ENCODE peak calls at places on chromosomes 13 and 19, in eight cellular contexts. J, H, N, F, W, P, K and E are unnamed samples.

GRCh38 chr13:24007979-24008620 is 110.8 kb upstream of the C1QTNF9B start:
- DNase-seq in J (no peak), H (no peak), N (no peak), F (no peak), W (no peak), P (no peak), K (no peak), E (no peak)

GRCh38 chr19:19257137-19257536 is 16.0 kb downstream of the TM6SF2 start:
- DNase-seq in J (no peak), H (no peak), N (no peak), F (no peak), W (no peak), P (no peak), K (no peak), E (no peak)

GRCh38 chr13:112510987-112511715 is 76.8 kb downstream of the TUBGCP3 start:
- DNase-seq in J (no peak), H (no peak), N (no peak), F (no peak), W (no peak), P (no peak), K (no peak), E (no peak)

GRCh38 chr19:48806518-48806817 is 4.4 kb downstream of the BCAT2 start:
- DNase-seq in J (no peak), H (no peak), N (no peak), F (peak), W (no peak), P (no peak), K (peak), E (no peak)

GRCh38 chr13:39105110-39105509 is 66.9 kb downstream of the NHLRC3 start:
- DNase-seq in J (no peak), H (no peak), N (no peak), F (no peak), W (peak), P (peak), K (no peak), E (peak)

GRCh38 chr19:37999309-38000213 is 92.6 kb downstream of the SIPA1L3 start:
- DNase-seq in J (peak), H (no peak), N (peak), F (peak), W (peak), P (peak), K (peak), E (peak)

GRCh38 chr19:51480590-51480989 is 2.3 kb downstream of the CEACAM18 start:
- DNase-seq in J (no peak), H (no peak), N (no peak), F (no peak), W (peak), P (no peak), K (no peak), E (peak)

GRCh38 chr19:30862876-30863275 is 486.4 kb downstream of the TSHZ3 start:
- DNase-seq in J (no peak), H (peak), N (no peak), F (no peak), W (no peak), P (no peak), K (no peak), E (no peak)

GRCh38 chr13:99008577-99008976 is 30.7 kb upstream of the DOCK9 start:
- DNase-seq in J (no peak), H (no peak), N (no peak), F (no peak), W (no peak), P (no peak), K (no peak), E (no peak)

GRCh38 chr13:110454956-110455355 is 106.6 kb downstream of the RAB20 start:
- DNase-seq in J (no peak), H (no peak), N (no peak), F (no peak), W (no peak), P (no peak), K (peak), E (no peak)

GRCh38 chr13:109668433-109669233 is 117.8 kb downstream of the IRS2 start:
- DNase-seq in J (no peak), H (no peak), N (no peak), F (no peak), W (no peak), P (no peak), K (no peak), E (no peak)

GRCh38 chr13:98141509-98141908 is 1.4 kb upstream of the FARP1 start:
- DNase-seq in J (no peak), H (no peak), N (no peak), F (no peak), W (no peak), P (no peak), K (no peak), E (no peak)

GRCh38 chr13:107518292-107518691 is 697.0 kb downstream of the LIG4 start:
- DNase-seq in J (peak), H (no peak), N (no peak), F (peak), W (peak), P (peak), K (no peak), E (peak)

GRCh38 chr13:78201411-78201810 is 282.8 kb upstream of the EDNRB start:
- DNase-seq in J (no peak), H (no peak), N (no peak), F (no peak), W (no peak), P (no peak), K (no peak), E (no peak)

GRCh38 chr19:9009935-9010651 is at the start of gene MUC16:
- DNase-seq in J (no peak), H (no peak), N (no peak), F (no peak), W (no peak), P (no peak), K (no peak), E (no peak)

GRCh38 chr13:40651866-40652587 is 14.4 kb downstream of the FOXO1 start:
- DNase-seq in J (no peak), H (no peak), N (no peak), F (no peak), W (no peak), P (no peak), K (no peak), E (no peak)

GRCh38 chr19:40217921-40218890 is at the start of gene TTC9B:
- DNase-seq in J (no peak), H (no peak), N (no peak), F (no peak), W (no peak), P (no peak), K (no peak), E (no peak)

GRCh38 chr13:51731759-51732158 is 72.2 kb downstream of the DHRS12 start:
- DNase-seq in J (peak), H (no peak), N (no peak), F (no peak), W (peak), P (peak), K (no peak), E (peak)

GRCh38 chr13:21668665-21669599 is 1.9 kb upstream of the FGF9 start:
- DNase-seq in J (no peak), H (peak), N (no peak), F (peak), W (peak), P (peak), K (peak), E (peak)

GRCh38 chr13:93559718-93560117 is 333.1 kb downstream of the GPC6 start:
- DNase-seq in J (peak), H (no peak), N (no peak), F (peak), W (peak), P (peak), K (no peak), E (peak)

GRCh38 chr19:8194528-8195275 is 14.5 kb upstream of the CERS4 start:
- DNase-seq in J (no peak), H (no peak), N (peak), F (no peak), W (no peak), P (no peak), K (peak), E (no peak)

GRCh38 chr13:87444135-87444534 is 227.0 kb upstream of the SLITRK5 start:
- DNase-seq in J (no peak), H (no peak), N (no peak), F (no peak), W (no peak), P (no peak), K (no peak), E (no peak)

GRCh38 chr13:40383132-40383531 is 283.3 kb downstream of the FOXO1 start:
- DNase-seq in J (no peak), H (no peak), N (no peak), F (no peak), W (no peak), P (no peak), K (no peak), E (no peak)

GRCh38 chr13:63446329-63446728 is 2030.7 kb upstream of the PCDH20 start:
- DNase-seq in J (no peak), H (no peak), N (no peak), F (no peak), W (no peak), P (no peak), K (no peak), E (no peak)

GRCh38 chr13:42835012-42835411 is 53.6 kb downstream of the FAM216B start:
- DNase-seq in J (no peak), H (no peak), N (no peak), F (no peak), W (no peak), P (no peak), K (no peak), E (no peak)

GRCh38 chr13:80274643-80275042 is 66.3 kb downstream of the SPRY2 start:
- DNase-seq in J (no peak), H (no peak), N (no peak), F (no peak), W (no peak), P (no peak), K (no peak), E (no peak)

GRCh38 chr19:36023432-36023831 is 9.2 kb downstream of the CLIP3 start:
- DNase-seq in J (no peak), H (no peak), N (no peak), F (no peak), W (no peak), P (no peak), K (no peak), E (no peak)

GRCh38 chr19:33501957-33502356 is 19.6 kb downstream of the PEPD start:
- DNase-seq in J (no peak), H (no peak), N (no peak), F (no peak), W (no peak), P (no peak), K (no peak), E (no peak)

GRCh38 chr13:75666646-75667351 is 30.7 kb downstream of the LMO7 start:
- DNase-seq in J (no peak), H (no peak), N (no peak), F (peak), W (peak), P (peak), K (no peak), E (peak)

GRCh38 chr19:54017266-54017665 is 25.8 kb downstream of the CACNG6 start:
- DNase-seq in J (no peak), H (no peak), N (no peak), F (peak), W (peak), P (peak), K (no peak), E (peak)

GRCh38 chr19:49458567-49458903 is 5.5 kb downstream of the ALDH16A1 start:
- DNase-seq in J (no peak), H (no peak), N (no peak), F (no peak), W (no peak), P (no peak), K (no peak), E (no peak)

GRCh38 chr19:48596679-48597465 is 9.7 kb upstream of the SPACA4 start:
- DNase-seq in J (no peak), H (no peak), N (no peak), F (no peak), W (no peak), P (no peak), K (no peak), E (no peak)

GRCh38 chr13:95535243-95535642 is 17.3 kb upstream of the CLDN10 start:
- DNase-seq in J (peak), H (no peak), N (no peak), F (peak), W (peak), P (peak), K (no peak), E (peak)

DNA sequence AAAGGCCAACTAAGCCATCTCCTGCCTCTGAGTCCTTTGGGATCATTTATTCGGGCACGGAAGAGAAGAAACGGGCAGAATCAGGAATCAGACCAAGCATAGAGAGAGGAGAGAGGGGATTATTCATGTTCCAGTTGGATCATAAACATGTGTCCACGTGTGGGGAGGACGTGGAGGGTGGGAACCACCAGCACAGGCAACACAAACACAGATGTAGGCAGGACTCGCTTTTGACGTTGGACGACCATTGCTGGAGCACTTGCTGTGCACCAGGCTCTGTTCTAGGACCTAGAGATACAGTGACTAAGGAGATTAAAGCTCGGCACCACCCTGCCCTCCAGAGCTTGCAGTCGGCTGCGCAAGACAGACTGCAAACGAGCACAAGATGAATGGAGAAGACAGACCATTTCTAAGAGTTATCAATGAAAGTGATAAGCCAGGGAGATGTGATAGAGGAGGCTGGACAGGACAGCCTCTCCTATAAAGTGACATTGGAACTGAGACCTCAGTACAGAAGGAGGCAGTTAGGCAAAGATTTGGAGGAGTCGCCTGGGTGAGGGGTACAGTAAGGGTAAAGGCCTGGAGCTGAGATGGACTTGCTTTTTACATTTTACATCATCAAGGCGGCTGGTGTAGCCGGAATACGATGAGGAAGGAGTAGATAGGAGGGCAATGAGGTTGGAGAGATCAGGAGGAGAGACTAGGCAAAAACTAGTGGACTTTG is 716 bp downstream of the SH2D3A start:
- DNase-seq in J (no peak), H (no peak), N (no peak), F (no peak), W (no peak), P (no peak), K (no peak), E (no peak)
- H3K4me3 ChIP-seq in J (no peak), H (peak), N (peak), F (no peak), W (no peak), P (no peak), K (peak), E (no peak)

GRCh38 chr19:772730-773436 is 22.0 kb downstream of the MISP start:
- DNase-seq in J (no peak), H (no peak), N (no peak), F (no peak), W (no peak), P (no peak), K (no peak), E (no peak)
- TF ChIP-seq CTCF in J (no peak), H (no peak), N (no peak), F (no peak), W (no peak), P (no peak), K (no peak), E (no peak)

GRCh38 chr19:55441692-55442321 is 1.3 kb downstream of the SHISA7 start:
- DNase-seq in J (no peak), H (no peak), N (no peak), F (no peak), W (no peak), P (no peak), K (no peak), E (no peak)
- H3K4me3 ChIP-seq in J (no peak), H (no peak), N (no peak), F (no peak), W (no peak), P (no peak), K (no peak), E (no peak)

GRCh38 chr13:30702006-30702405 is 33.3 kb upstream of the ALOX5AP start:
- DNase-seq in J (no peak), H (no peak), N (no peak), F (no peak), W (no peak), P (no peak), K (no peak), E (no peak)
- TF ChIP-seq CTCF in J (no peak), H (no peak), N (no peak), F (no peak), W (no peak), P (no peak), K (no peak), E (no peak)

DNA sequence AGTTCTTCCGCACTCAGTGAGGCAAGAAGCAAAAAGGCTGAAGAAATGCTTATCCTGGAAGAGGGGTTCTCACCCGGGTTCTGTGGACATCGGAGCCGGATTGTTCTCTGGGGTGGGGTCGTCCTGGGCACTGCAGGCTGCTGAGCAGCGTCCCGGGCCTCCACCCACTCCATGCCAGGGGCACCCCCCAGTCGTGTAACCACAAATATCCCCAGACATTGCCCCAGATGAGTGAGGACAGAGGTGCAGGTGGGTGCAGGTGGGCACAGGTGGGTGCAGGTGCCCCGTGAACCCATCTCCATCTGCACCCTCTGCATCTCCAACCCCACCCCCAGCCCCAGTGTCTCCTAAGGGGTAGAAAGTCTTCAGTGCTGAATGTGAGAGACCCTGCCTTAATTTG is 67.5 kb downstream of the GNG7 start:
- DNase-seq in J (no peak), H (no peak), N (no peak), F (no peak), W (no peak), P (no peak), K (no peak), E (no peak)
- H3K4me3 ChIP-seq in J (no peak), H (no peak), N (no peak), F (no peak), W (no peak), P (no peak), K (no peak), E (no peak)

DNA sequence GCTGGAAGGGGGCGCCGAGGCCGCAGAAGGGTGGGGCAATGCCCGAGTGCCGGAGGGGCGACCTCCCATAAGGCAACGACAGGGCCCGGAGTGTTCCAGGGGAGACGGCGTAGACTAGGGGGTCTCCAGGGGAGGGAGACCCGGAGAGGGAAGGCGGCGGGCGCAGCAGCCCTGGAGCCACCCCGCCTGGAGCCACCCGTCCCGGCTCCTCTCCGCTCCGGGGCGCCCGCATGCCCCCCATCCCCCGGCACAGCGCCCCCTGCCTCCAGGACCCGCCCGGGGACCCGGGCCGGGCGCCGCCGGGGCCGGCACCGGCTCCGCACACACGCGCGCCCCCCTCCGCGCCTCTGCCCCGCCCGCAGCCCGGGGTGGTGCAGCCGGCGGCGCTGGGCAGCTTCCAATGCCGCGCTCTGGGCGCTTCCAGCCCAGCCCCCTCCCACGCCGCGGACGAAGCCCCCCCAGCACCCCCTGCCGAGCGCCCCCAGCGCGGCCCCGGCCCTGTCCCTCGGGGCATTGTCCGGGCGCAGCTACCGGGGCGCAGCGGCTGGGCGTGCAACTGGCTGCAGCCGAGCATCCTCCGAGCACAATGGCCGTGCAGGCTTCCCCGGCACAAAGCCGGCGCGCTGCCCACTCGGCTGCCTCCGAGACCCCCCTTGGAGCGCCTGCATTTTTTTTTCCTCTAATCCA is 519 bp downstream of the PTPRS start:
- DNase-seq in J (no peak), H (no peak), N (no peak), F (no peak), W (no peak), P (no peak), K (no peak), E (no peak)
- TF ChIP-seq CTCF in J (no peak), H (no peak), N (no peak), F (no peak), W (no peak), P (no peak), K (no peak), E (no peak)

GRCh38 chr19:47239610-47240296 is 8.8 kb upstream of the BBC3 start:
- DNase-seq in J (no peak), H (peak), N (peak), F (peak), W (no peak), P (peak), K (peak), E (peak)

GRCh38 chr19:47240996-47241918 is 10.3 kb upstream of the BBC3 start:
- DNase-seq in J (no peak), H (peak), N (peak), F (peak), W (peak), P (peak), K (peak), E (peak)

GRCh38 chr19:47240561-47240960 is 9.6 kb upstream of the BBC3 start:
- DNase-seq in J (no peak), H (no peak), N (no peak), F (no peak), W (no peak), P (no peak), K (peak), E (no peak)

GRCh38 chr19:47241919-47242644 is 11.1 kb upstream of the BBC3 start:
- DNase-seq in J (no peak), H (no peak), N (no peak), F (peak), W (no peak), P (peak), K (no peak), E (no peak)

GRCh38 chr19:47239152-47239551 is 8.2 kb upstream of the BBC3 start:
- DNase-seq in J (no peak), H (no peak), N (no peak), F (no peak), W (no peak), P (no peak), K (no peak), E (no peak)
- H3K4me3 ChIP-seq in J (peak), H (peak), N (peak), F (no peak), W (peak), P (no peak), K (peak), E (peak)

GRCh38 chr13:37984357-37984756 is 114.8 kb upstream of the TRPC4 start:
- DNase-seq in J (no peak), H (no peak), N (no peak), F (no peak), W (no peak), P (no peak), K (no peak), E (no peak)
- TF ChIP-seq CTCF in J (no peak), H (no peak), N (no peak), F (no peak), W (peak), P (no peak), K (no peak), E (no peak)

GRCh38 chr13:36343766-36344165 is 2.4 kb downstream of the SPART start:
- DNase-seq in J (no peak), H (no peak), N (no peak), F (no peak), W (no peak), P (no peak), K (no peak), E (no peak)

GRCh38 chr13:36345438-36346221 is 564 bp downstream of the SPART start:
- DNase-seq in J (peak), H (peak), N (peak), F (peak), W (peak), P (peak), K (peak), E (peak)

GRCh38 chr13:36346222-36347083 is at the start of gene SPART:
- DNase-seq in J (peak), H (peak), N (peak), F (peak), W (peak), P (peak), K (peak), E (peak)

GRCh38 chr13:36344886-36345437 is 1.2 kb downstream of the SPART start:
- DNase-seq in J (no peak), H (no peak), N (no peak), F (no peak), W (peak), P (no peak), K (no peak), E (peak)

DNA sequence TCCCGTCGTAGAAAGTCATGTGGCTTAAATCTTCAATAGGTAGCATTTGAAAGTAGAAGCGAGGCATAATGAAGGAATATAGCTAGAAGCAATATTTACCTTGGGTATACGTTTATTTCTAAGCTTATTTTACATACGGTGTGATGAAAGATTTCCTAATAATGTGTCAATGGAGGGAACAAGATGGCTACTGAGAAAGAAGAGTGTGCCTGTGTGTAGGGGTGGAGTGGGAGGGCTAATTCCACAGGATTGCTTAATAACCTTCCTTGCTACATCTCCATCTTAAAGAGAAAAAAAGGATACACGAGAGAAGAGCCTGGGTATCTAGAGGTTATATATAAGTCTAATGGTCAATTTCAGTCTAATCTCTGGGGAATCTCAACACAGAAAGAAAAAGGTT is 2.0 kb downstream of the SPART start:
- DNase-seq in J (no peak), H (no peak), N (no peak), F (no peak), W (peak), P (peak), K (no peak), E (peak)
- H3K4me3 ChIP-seq in J (peak), H (peak), N (peak), F (peak), W (peak), P (peak), K (peak), E (peak)